ENCODE peak calls at places on chromosomes 16 and 17, in six cellular contexts. L is uterus, C is A549, M is stromal cell of bone marrow, E is mesenchymal stem cell, I is left cardiac atrium. U is an unnamed sample.

GRCh38 chr16:1979271-1980025 is 1.8 kb downstream of the NOXO1 start:
- DNase-seq in I (no peak), L (no peak), E (no peak), M (no peak), C (no peak), U (no peak)

GRCh38 chr17:40311575-40311974 is 2.6 kb downstream of the RARA start:
- DNase-seq in M (no peak), I (peak), E (no peak), C (no peak), L (no peak), U (peak)

GRCh38 chr17:82497483-82498405 is 21.8 kb upstream of the FOXK2 start:
- DNase-seq in I (peak), M (no peak), L (no peak), E (peak), C (no peak), U (peak)

GRCh38 chr17:73782231-73782630 is 138.0 kb upstream of the SDK2 start:
- DNase-seq in E (no peak), M (no peak), I (no peak), C (no peak), L (no peak), U (no peak)

GRCh38 chr17:73278465-73279453 is 17.1 kb upstream of the CPSF4L start:
- DNase-seq in C (no peak), I (peak), L (peak), E (no peak), M (no peak), U (no peak)

GRCh38 chr17:61000911-61001310 is 323.3 kb downstream of the BCAS3 start:
- DNase-seq in M (peak), I (no peak), E (peak), C (no peak), L (no peak), U (peak)

GRCh38 chr16:497258-497657 is 30.3 kb upstream of the CAPN15 start:
- DNase-seq in E (no peak), I (no peak), M (no peak), C (no peak), L (no peak), U (no peak)

GRCh38 chr17:76740329-76741118 is 2.6 kb downstream of the MFSD11 start:
- DNase-seq in C (no peak), I (no peak), M (no peak), L (no peak), E (peak), U (peak)

GRCh38 chr16:51440096-51440495 is 289.0 kb upstream of the SALL1 start:
- DNase-seq in E (no peak), I (no peak), M (no peak), C (no peak), L (no peak), U (no peak)

GRCh38 chr16:66964049-66964448 is 3.0 kb downstream of the CES3 start:
- DNase-seq in L (no peak), M (no peak), C (no peak), I (no peak), E (no peak), U (no peak)

GRCh38 chr17:64053101-64053500 is 32.7 kb upstream of the ICAM2 start:
- DNase-seq in I (no peak), M (no peak), E (no peak), C (no peak), L (no peak), U (no peak)

GRCh38 chr17:69943058-69943457 is 132.0 kb upstream of the KCNJ16 start:
- DNase-seq in M (no peak), L (no peak), E (no peak), C (no peak), I (no peak), U (no peak)

GRCh38 chr16:89037261-89038152 is 56.1 kb upstream of the ACSF3 start:
- DNase-seq in C (peak), M (peak), L (no peak), I (no peak), E (peak), U (no peak)

GRCh38 chr16:86072328-86073102 is 173.6 kb downstream of the IRF8 start:
- DNase-seq in L (peak), M (peak), C (peak), I (peak), E (peak), U (peak)

GRCh38 chr17:38358586-38359513 is 7.2 kb downstream of the SOCS7 start:
- DNase-seq in I (no peak), M (no peak), E (no peak), C (no peak), L (no peak), U (no peak)